ENCODE peak calls at places on chromosomes 7 and 10, in eight cellular contexts. F is fibroblast of pulmonary artery, G is mammary epithelial cell, H is AG09319, T is AG04450, W is Peyer's patch, X is BJ, B is GM12864. J is an unnamed sample.

GRCh38 chr10:91592282-91593020 is 40.4 kb downstream of the PPP1R3C start:
- DNase-seq in F (no peak), H (no peak), T (no peak), X (no peak), W (no peak), G (no peak), B (no peak), J (no peak)

GRCh38 chr10:80464557-80465466 is 10.7 kb downstream of the TSPAN14 start:
- DNase-seq in T (no peak), X (no peak), F (peak), W (no peak), B (no peak), G (no peak), H (no peak), J (peak)

GRCh38 chr7:79806161-79806734 is 328.4 kb upstream of the GNAI1 start:
- DNase-seq in T (no peak), B (no peak), X (no peak), W (no peak), H (peak), F (peak), G (peak), J (no peak)

GRCh38 chr7:50502001-50502684 is 52.0 kb upstream of the FIGNL1 start:
- DNase-seq in G (peak), H (peak), B (no peak), T (peak), X (peak), W (no peak), F (peak), J (no peak)

GRCh38 chr10:93380043-93380565 is 102.0 kb downstream of the MYOF start:
- DNase-seq in F (no peak), B (no peak), H (no peak), X (no peak), G (no peak), T (no peak), W (no peak), J (no peak)

GRCh38 chr10:58220769-58221448 is 46.8 kb downstream of the IPMK start:
- DNase-seq in F (peak), B (no peak), H (peak), G (peak), W (no peak), T (peak), X (peak), J (no peak)

GRCh38 chr7:150382844-150383225 is 3.7 kb downstream of the ZNF775 start:
- DNase-seq in W (no peak), T (no peak), H (no peak), F (no peak), G (no peak), B (no peak), X (no peak), J (no peak)

GRCh38 chr10:130577039-130577438 is 440.8 kb downstream of the GLRX3 start:
- DNase-seq in F (no peak), G (no peak), X (no peak), T (no peak), B (no peak), W (no peak), H (no peak), J (no peak)

DNA sequence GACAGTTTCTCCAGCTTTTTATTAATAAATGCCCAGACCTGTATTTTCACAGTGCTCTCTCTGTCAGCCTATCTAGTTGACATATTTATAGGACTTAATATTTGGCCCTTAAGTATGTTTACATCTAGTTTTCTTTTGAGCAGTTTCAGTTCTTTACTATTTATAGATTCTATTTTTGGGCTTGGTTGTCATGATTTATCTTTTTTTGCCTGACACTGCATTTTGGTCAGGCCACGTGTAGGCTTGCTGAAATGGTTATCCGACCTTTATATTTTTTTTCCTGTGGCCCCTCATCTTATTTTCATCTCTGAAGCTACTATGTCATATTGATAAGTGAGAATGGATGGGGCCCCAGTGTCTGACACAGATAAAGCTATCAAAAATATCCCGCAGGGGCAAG is 515.4 kb upstream of the FZD8 start:
- DNase-seq in G (no peak), B (no peak), F (no peak), X (no peak), T (no peak), W (no peak), H (no peak), J (no peak)
- TF ChIP-seq CTCF in G (no peak), B (no peak), F (no peak), X (no peak), T (no peak), W (no peak), H (no peak), J (no peak)

DNA sequence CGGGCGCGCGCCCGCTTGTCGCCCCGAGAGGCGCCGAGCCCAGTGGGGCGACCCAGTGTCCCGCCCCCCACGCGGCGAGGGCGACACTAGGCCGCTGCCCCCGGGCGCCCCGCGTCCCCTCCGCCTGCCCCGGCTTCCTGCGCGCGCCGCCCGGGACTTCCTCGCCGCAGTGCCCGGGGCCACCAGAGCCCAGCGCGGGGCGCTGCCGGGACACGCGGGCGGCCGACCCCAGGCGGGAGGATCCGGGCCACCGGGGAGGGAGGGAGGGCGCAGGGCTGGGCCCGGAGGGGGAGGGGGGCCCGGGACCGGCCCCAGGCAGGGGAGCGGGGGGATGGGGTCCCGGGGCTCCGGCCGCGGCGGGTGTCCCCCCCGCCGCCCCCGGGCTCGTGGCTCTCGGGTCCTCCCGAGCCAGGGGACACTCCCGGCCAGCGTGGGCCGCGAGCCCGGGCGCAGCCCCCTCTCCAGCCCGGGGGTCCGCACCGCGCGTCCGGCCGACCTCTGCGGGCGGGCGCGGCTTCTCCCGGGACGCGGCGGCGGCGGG is 435 bp upstream of the PWWP2B start:
- DNase-seq in H (no peak), W (peak), B (no peak), G (no peak), X (no peak), T (no peak), F (peak), J (peak)
- TF ChIP-seq CTCF in H (no peak), W (peak), B (peak), G (no peak), X (no peak), T (no peak), F (no peak), J (peak)

DNA sequence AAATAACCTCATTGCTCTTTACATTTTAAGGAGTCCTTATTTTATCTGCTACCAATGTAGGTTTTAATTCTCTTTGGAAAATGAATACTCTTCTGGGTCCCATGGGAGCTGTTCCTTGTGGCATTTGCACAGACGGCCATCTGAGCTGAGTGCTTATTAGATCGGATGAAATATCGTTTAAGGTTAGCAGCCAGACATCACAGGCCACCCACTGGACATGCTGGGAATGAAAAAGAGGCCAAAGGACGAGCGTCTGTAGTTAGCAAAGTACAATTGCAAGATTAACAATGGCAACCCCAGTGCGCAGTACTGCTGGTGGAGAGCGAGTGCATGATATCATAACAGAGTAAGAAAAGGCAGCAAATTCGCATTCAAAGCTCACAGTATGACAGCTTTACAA is 28.4 kb upstream of the CREB5 start:
- DNase-seq in T (no peak), X (no peak), H (no peak), W (no peak), F (no peak), G (no peak), B (no peak), J (no peak)
- TF ChIP-seq CTCF in T (no peak), X (no peak), H (no peak), W (no peak), F (no peak), G (no peak), B (no peak), J (no peak)

GRCh38 chr7:157718303-157719007 is 381.7 kb downstream of the DNAJB6 start:
- DNase-seq in G (no peak), H (no peak), B (no peak), X (no peak), T (no peak), W (no peak), F (no peak), J (no peak)
- TF ChIP-seq CTCF in G (no peak), H (no peak), B (no peak), X (no peak), T (no peak), W (no peak), F (no peak), J (no peak)

GRCh38 chr10:103709341-103709920 is 145.9 kb downstream of the SH3PXD2A start:
- DNase-seq in F (peak), G (peak), H (peak), X (no peak), B (no peak), W (no peak), T (no peak), J (no peak)

GRCh38 chr10:103710490-103710889 is 144.9 kb downstream of the SH3PXD2A start:
- DNase-seq in B (no peak), F (no peak), T (no peak), H (no peak), W (no peak), G (peak), X (no peak), J (no peak)

GRCh38 chr10:103712898-103713498 is 142.4 kb downstream of the SH3PXD2A start:
- DNase-seq in T (peak), W (peak), X (no peak), B (no peak), G (peak), F (peak), H (peak), J (peak)

GRCh38 chr10:103712146-103712545 is 143.2 kb downstream of the SH3PXD2A start:
- DNase-seq in F (no peak), W (no peak), G (peak), H (no peak), T (no peak), X (no peak), B (no peak), J (no peak)

DNA sequence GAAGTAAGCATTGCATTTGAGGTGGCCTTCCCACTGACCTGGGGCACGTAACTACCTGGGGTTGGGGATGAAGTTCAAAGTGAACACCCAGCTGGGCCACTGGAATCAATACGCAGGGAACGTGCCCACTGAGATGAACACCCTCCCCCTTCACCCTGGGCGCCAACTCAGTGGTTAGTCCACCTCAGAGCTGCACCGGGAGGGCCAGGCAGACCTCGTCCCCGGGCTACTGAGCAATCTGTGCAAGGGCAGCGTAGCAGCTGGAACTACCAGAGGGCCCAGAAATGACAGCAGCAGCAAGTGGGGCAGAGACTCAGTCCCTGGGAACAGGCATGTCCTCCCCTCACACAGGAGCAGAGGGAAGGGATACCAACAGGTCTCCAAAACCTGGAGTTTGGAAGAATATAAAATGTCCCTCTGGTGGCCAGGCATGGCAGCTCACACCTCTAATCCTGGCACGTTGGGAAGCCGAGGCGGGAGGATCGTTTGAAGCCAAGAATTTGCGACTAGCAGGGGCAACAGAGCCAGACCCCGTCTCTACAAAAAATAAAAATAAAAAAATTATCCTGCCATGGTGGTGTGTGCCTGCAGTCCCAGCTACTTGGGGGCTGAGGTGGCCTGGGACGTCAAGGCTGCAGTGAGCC is 143.9 kb downstream of the SH3PXD2A start:
- DNase-seq in X (no peak), B (no peak), T (no peak), G (no peak), H (no peak), F (no peak), W (no peak), J (no peak)
- TF ChIP-seq CTCF in X (peak), B (peak), T (peak), G (peak), H (no peak), F (peak), W (no peak), J (peak)